ENCODE peak calls at places on chromosomes 13 and 19, in six cellular contexts. M is hepatic stellate cell; F is naive thymus-derived CD8-positive, alpha-beta T cell; Z is stimulated activated naive CD4-positive, alpha-beta T cell treated with Interleukin-2 at 50 U/mL for 16 hours; I is GOT3; U is SK-MEL-5. P is an unnamed sample.

GRCh38 chr19:35404879-35405622 is 34.2 kb downstream of the GPR42 start:
- DNase-seq in I (peak), M (peak), U (no peak), F (no peak), Z (peak), P (no peak)

GRCh38 chr19:58356971-58357797 is 3.9 kb upstream of the A1BG start:
- DNase-seq in M (peak), U (no peak), F (no peak), I (no peak), Z (no peak), P (peak)

GRCh38 chr13:41577437-41577836 is 120.1 kb downstream of the RGCC start:
- DNase-seq in F (no peak), U (no peak), I (no peak), M (no peak), Z (no peak), P (no peak)

GRCh38 chr13:24033527-24034302 is 126.8 kb upstream of the SPATA13 start:
- DNase-seq in F (no peak), I (no peak), Z (no peak), U (peak), M (peak), P (peak)

GRCh38 chr19:52248256-52248655 is 21.1 kb upstream of the ZNF766 start:
- DNase-seq in I (no peak), M (peak), U (peak), F (peak), Z (peak), P (no peak)

GRCh38 chr13:84917252-84917878 is 881.9 kb downstream of the SLITRK6 start:
- DNase-seq in M (no peak), F (no peak), Z (no peak), I (no peak), U (peak), P (peak)

GRCh38 chr19:43759515-43759914 is 4.8 kb upstream of the SMG9 start:
- DNase-seq in F (no peak), M (no peak), U (peak), Z (no peak), I (no peak), P (peak)

GRCh38 chr13:70842062-70842644 is 733.9 kb upstream of the KLHL1 start:
- DNase-seq in I (no peak), M (no peak), F (no peak), Z (no peak), U (peak), P (no peak)

GRCh38 chr19:30046522-30046921 is 104.5 kb downstream of the URI1 start:
- DNase-seq in I (no peak), U (peak), M (no peak), Z (no peak), F (no peak), P (peak)

GRCh38 chr13:31638577-31638976 is 100.7 kb upstream of the RXFP2 start:
- DNase-seq in I (no peak), Z (no peak), F (no peak), U (no peak), M (peak), P (no peak)

GRCh38 chr13:100529666-100530065 is 58.9 kb downstream of the GGACT start:
- DNase-seq in U (no peak), M (no peak), F (no peak), Z (no peak), I (no peak), P (no peak)

GRCh38 chr13:24997367-24997967 is 98.5 kb upstream of the PABPC3 start:
- DNase-seq in M (peak), U (peak), Z (no peak), F (peak), I (no peak), P (peak)

GRCh38 chr19:4676955-4677731 is 7.0 kb upstream of the MYDGF start:
- DNase-seq in M (peak), Z (peak), U (peak), I (no peak), F (no peak), P (no peak)

GRCh38 chr13:75656590-75656989 is 20.5 kb downstream of the LMO7 start:
- DNase-seq in Z (no peak), U (no peak), F (no peak), I (no peak), M (no peak), P (no peak)

GRCh38 chr13:31850041-31850440 is 110.7 kb downstream of the RXFP2 start:
- DNase-seq in U (no peak), I (no peak), Z (no peak), M (no peak), F (no peak), P (no peak)

GRCh38 chr13:91576590-91576989 is 178.2 kb downstream of the GPC5 start:
- DNase-seq in Z (no peak), U (peak), I (no peak), F (no peak), M (no peak), P (no peak)

GRCh38 chr13:110443633-110444225 is 117.8 kb downstream of the RAB20 start:
- DNase-seq in M (no peak), F (no peak), U (no peak), Z (no peak), I (no peak), P (no peak)

GRCh38 chr19:18418725-18419194 is 438 bp upstream of the SSBP4 start:
- DNase-seq in Z (peak), U (no peak), F (no peak), M (no peak), I (no peak), P (peak)